ENCODE peak calls at places on chromosome X, in five cellular contexts. One of them, this sample, is unnamed.

GRCh38 chrX:79366888-79367749 is at the start of gene ITM2A:
- DNase-seq in endodermal cell: peak; percentile 83
- DNase-seq in fibroblast of lung: no peak
- DNase-seq in MG63: no peak
- DNase-seq in choroid plexus epithelial cell: peak; percentile 13
- DNase-seq in this sample: peak; percentile 74

GRCh38 chrX:149456476-149457245 is 48.4 kb downstream of the IDS start:
- DNase-seq in choroid plexus epithelial cell: peak; percentile 14
- DNase-seq in endodermal cell: no peak
- DNase-seq in MG63: no peak
- DNase-seq in fibroblast of lung: no peak
- DNase-seq in this sample: no peak

GRCh38 chrX:103794117-103794516 is 17.5 kb downstream of the PLP1 start:
- DNase-seq in fibroblast of lung: no peak
- DNase-seq in MG63: no peak
- DNase-seq in endodermal cell: no peak
- DNase-seq in choroid plexus epithelial cell: no peak
- DNase-seq in this sample: no peak

GRCh38 chrX:10482262-10482661 is 138.1 kb downstream of the MID1 start:
- DNase-seq in MG63: no peak
- DNase-seq in endodermal cell: no peak
- DNase-seq in fibroblast of lung: no peak
- DNase-seq in choroid plexus epithelial cell: no peak
- DNase-seq in this sample: no peak

GRCh38 chrX:20595928-20596550 is 329.3 kb upstream of the RPS6KA3 start:
- DNase-seq in choroid plexus epithelial cell: peak; percentile 2
- DNase-seq in MG63: no peak
- DNase-seq in fibroblast of lung: peak; percentile 54
- DNase-seq in endodermal cell: no peak
- DNase-seq in this sample: no peak

GRCh38 chrX:64398088-64398487 is 2.8 kb upstream of the MTMR8 start:
- DNase-seq in choroid plexus epithelial cell: no peak
- DNase-seq in fibroblast of lung: no peak
- DNase-seq in endodermal cell: no peak
- DNase-seq in MG63: no peak
- DNase-seq in this sample: no peak

GRCh38 chrX:65451663-65452062 is 82.9 kb downstream of the LAS1L start:
- DNase-seq in MG63: no peak
- DNase-seq in endodermal cell: peak; percentile 55
- DNase-seq in fibroblast of lung: peak; percentile 3
- DNase-seq in choroid plexus epithelial cell: peak; percentile 51
- DNase-seq in this sample: peak; percentile 58

GRCh38 chrX:12236156-12236555 is 97.9 kb downstream of the FRMPD4 start:
- DNase-seq in fibroblast of lung: no peak
- DNase-seq in choroid plexus epithelial cell: no peak
- DNase-seq in MG63: no peak
- DNase-seq in endodermal cell: no peak
- DNase-seq in this sample: no peak

GRCh38 chrX:140764401-140764919 is 54.9 kb downstream of the LINC00632 start:
- DNase-seq in choroid plexus epithelial cell: peak; percentile 41
- DNase-seq in fibroblast of lung: peak; percentile 67
- DNase-seq in MG63: peak; percentile 47
- DNase-seq in endodermal cell: peak; percentile 86
- DNase-seq in this sample: no peak

GRCh38 chrX:15747626-15748173 is 9.6 kb downstream of the CA5B start:
- DNase-seq in fibroblast of lung: no peak
- DNase-seq in MG63: no peak
- DNase-seq in choroid plexus epithelial cell: no peak
- DNase-seq in endodermal cell: peak; percentile 79
- DNase-seq in this sample: no peak

GRCh38 chrX:44260609-44261008 is 82.9 kb downstream of the EFHC2 start:
- DNase-seq in MG63: no peak
- DNase-seq in choroid plexus epithelial cell: no peak
- DNase-seq in endodermal cell: no peak
- DNase-seq in fibroblast of lung: no peak
- DNase-seq in this sample: peak; percentile 57

GRCh38 chrX:47587091-47587891 is 5.1 kb downstream of the TIMP1 start:
- DNase-seq in choroid plexus epithelial cell: no peak
- DNase-seq in endodermal cell: no peak
- DNase-seq in fibroblast of lung: no peak
- DNase-seq in MG63: no peak
- DNase-seq in this sample: no peak

GRCh38 chrX:9373789-9374188 is 91.1 kb upstream of the TBL1X start:
- DNase-seq in endodermal cell: no peak
- DNase-seq in MG63: no peak
- DNase-seq in fibroblast of lung: no peak
- DNase-seq in choroid plexus epithelial cell: no peak
- DNase-seq in this sample: no peak

GRCh38 chrX:108167211-108167872 is 75.8 kb downstream of the ATG4A start:
- DNase-seq in choroid plexus epithelial cell: peak; percentile 76
- DNase-seq in endodermal cell: no peak
- DNase-seq in fibroblast of lung: peak; percentile 55
- DNase-seq in MG63: peak; percentile 37
- DNase-seq in this sample: no peak

GRCh38 chrX:1212532-1212931 is at the start of gene CRLF2:
- DNase-seq in choroid plexus epithelial cell: peak; percentile 2
- DNase-seq in fibroblast of lung: no peak
- DNase-seq in endodermal cell: peak; percentile 22
- DNase-seq in MG63: peak; percentile 78
- DNase-seq in this sample: peak; percentile 37

GRCh38 chrX:3950373-3950772 is 236.9 kb upstream of the PRKX start:
- DNase-seq in fibroblast of lung: no peak
- DNase-seq in choroid plexus epithelial cell: no peak
- DNase-seq in MG63: peak; percentile 39
- DNase-seq in endodermal cell: no peak
- DNase-seq in this sample: no peak

GRCh38 chrX:43423876-43424275 is 232.2 kb upstream of the MAOA start:
- DNase-seq in MG63: no peak
- DNase-seq in choroid plexus epithelial cell: no peak
- DNase-seq in fibroblast of lung: no peak
- DNase-seq in endodermal cell: no peak
- DNase-seq in this sample: no peak

GRCh38 chrX:19760345-19760744 is 127.1 kb downstream of the SH3KBP1 start:
- DNase-seq in choroid plexus epithelial cell: no peak
- DNase-seq in endodermal cell: no peak
- DNase-seq in fibroblast of lung: no peak
- DNase-seq in MG63: no peak
- DNase-seq in this sample: no peak

GRCh38 chrX:78886550-78886949 is 58.6 kb upstream of the P2RY10 start:
- DNase-seq in fibroblast of lung: no peak
- DNase-seq in MG63: no peak
- DNase-seq in choroid plexus epithelial cell: peak; percentile 25
- DNase-seq in endodermal cell: no peak
- DNase-seq in this sample: peak; percentile 34

GRCh38 chrX:10015711-10016515 is 48.8 kb downstream of the CLDN34 start:
- DNase-seq in endodermal cell: peak; percentile 76
- DNase-seq in MG63: peak; percentile 39
- DNase-seq in choroid plexus epithelial cell: no peak
- DNase-seq in fibroblast of lung: peak; percentile 31
- DNase-seq in this sample: no peak

GRCh38 chrX:2498781-2499302 is 1.9 kb downstream of the DHRSX start:
- DNase-seq in fibroblast of lung: peak; percentile 47
- DNase-seq in MG63: peak; percentile 46
- DNase-seq in endodermal cell: no peak
- DNase-seq in choroid plexus epithelial cell: peak; percentile 44
- DNase-seq in this sample: no peak

GRCh38 chrX:115038406-115038805 is 21.0 kb upstream of the IL13RA2 start:
- DNase-seq in endodermal cell: no peak
- DNase-seq in fibroblast of lung: no peak
- DNase-seq in MG63: no peak
- DNase-seq in choroid plexus epithelial cell: no peak
- DNase-seq in this sample: no peak

GRCh38 chrX:19659929-19660328 is 144.6 kb upstream of the MAP3K15 start:
- DNase-seq in choroid plexus epithelial cell: peak; percentile 33
- DNase-seq in fibroblast of lung: no peak
- DNase-seq in MG63: no peak
- DNase-seq in endodermal cell: no peak
- DNase-seq in this sample: peak; percentile 31

GRCh38 chrX:144730486-144730885 is 516.8 kb upstream of the SPANXN1 start:
- DNase-seq in MG63: no peak
- DNase-seq in endodermal cell: no peak
- DNase-seq in choroid plexus epithelial cell: no peak
- DNase-seq in fibroblast of lung: no peak
- DNase-seq in this sample: no peak

GRCh38 chrX:139903229-139903628 is 29.6 kb downstream of the ATP11C start:
- DNase-seq in choroid plexus epithelial cell: no peak
- DNase-seq in MG63: no peak
- DNase-seq in endodermal cell: no peak
- DNase-seq in fibroblast of lung: no peak
- DNase-seq in this sample: no peak

GRCh38 chrX:154481195-154481594 is 2.1 kb upstream of the LAGE3 start:
- DNase-seq in choroid plexus epithelial cell: no peak
- DNase-seq in endodermal cell: no peak
- DNase-seq in MG63: no peak
- DNase-seq in fibroblast of lung: no peak
- DNase-seq in this sample: no peak

GRCh38 chrX:39157006-39157405 is 355.7 kb downstream of the MID1IP1 start:
- DNase-seq in MG63: no peak
- DNase-seq in endodermal cell: no peak
- DNase-seq in fibroblast of lung: no peak
- DNase-seq in choroid plexus epithelial cell: no peak
- DNase-seq in this sample: no peak

GRCh38 chrX:39149761-39150160 is 348.5 kb downstream of the MID1IP1 start:
- DNase-seq in MG63: no peak
- DNase-seq in endodermal cell: peak; percentile 93
- DNase-seq in choroid plexus epithelial cell: peak; percentile 50
- DNase-seq in fibroblast of lung: peak; percentile 74
- DNase-seq in this sample: peak; percentile 40

GRCh38 chrX:39150621-39151020 is 349.4 kb downstream of the MID1IP1 start:
- DNase-seq in fibroblast of lung: no peak
- DNase-seq in MG63: no peak
- DNase-seq in choroid plexus epithelial cell: no peak
- DNase-seq in endodermal cell: peak; percentile 76
- DNase-seq in this sample: no peak

GRCh38 chrX:39150210-39150609 is 349.0 kb downstream of the MID1IP1 start:
- DNase-seq in fibroblast of lung: no peak
- DNase-seq in MG63: no peak
- DNase-seq in endodermal cell: no peak
- DNase-seq in choroid plexus epithelial cell: no peak
- DNase-seq in this sample: no peak

DNA sequence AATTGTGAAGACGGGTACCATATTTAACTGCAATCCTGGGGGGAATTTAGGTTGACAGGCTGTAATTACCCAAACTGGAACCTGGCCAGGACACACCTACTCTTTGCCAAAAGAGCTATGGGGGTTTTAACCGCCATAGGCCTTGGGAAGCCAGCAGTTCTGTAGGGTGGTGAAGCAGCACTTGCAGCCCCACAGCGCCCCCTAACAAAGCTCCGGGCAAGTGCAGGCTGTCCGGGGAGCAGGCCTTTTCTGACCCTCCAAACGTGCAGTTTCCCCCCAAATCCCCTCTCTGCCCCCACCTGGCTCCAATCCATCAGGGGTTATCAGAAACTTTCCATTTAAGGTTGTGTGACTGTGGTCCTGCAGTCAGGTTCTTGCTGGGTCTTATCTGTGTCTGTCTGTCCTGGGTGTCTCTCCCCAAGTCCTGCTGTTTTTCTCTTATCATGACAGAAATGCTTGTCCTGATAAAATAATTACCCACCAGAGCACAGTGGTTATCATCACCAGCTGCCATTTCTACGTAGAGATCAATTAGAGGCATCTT is 350.9 kb downstream of the MID1IP1 start:
- DNase-seq in fibroblast of lung: no peak
- DNase-seq in MG63: no peak
- DNase-seq in choroid plexus epithelial cell: peak; percentile 4
- DNase-seq in endodermal cell: peak; percentile 94
- DNase-seq in this sample: peak; percentile 7
- H3K4me3 ChIP-seq in fibroblast of lung: no peak overlapping the region
- H3K4me3 ChIP-seq in MG63: no peak overlapping the region
- H3K4me3 ChIP-seq in choroid plexus epithelial cell: no peak overlapping the region
- H3K4me3 ChIP-seq in endodermal cell: no peak overlapping the region
- H3K4me3 ChIP-seq in this sample: no peak overlapping the region

GRCh38 chrX:77768787-77769186 is 17.2 kb downstream of the ATRX start:
- DNase-seq in fibroblast of lung: no peak
- DNase-seq in MG63: no peak
- DNase-seq in choroid plexus epithelial cell: no peak
- DNase-seq in endodermal cell: no peak
- DNase-seq in this sample: peak; percentile 84
- H3K4me3 ChIP-seq in fibroblast of lung: no peak overlapping the region
- H3K4me3 ChIP-seq in MG63: no peak overlapping the region
- H3K4me3 ChIP-seq in choroid plexus epithelial cell: no peak overlapping the region
- H3K4me3 ChIP-seq in endodermal cell: no peak overlapping the region
- H3K4me3 ChIP-seq in this sample: no peak overlapping the region

GRCh38 chrX:153433781-153434285 is 12.0 kb downstream of the TREX2 start:
- DNase-seq in choroid plexus epithelial cell: no peak
- DNase-seq in fibroblast of lung: no peak
- DNase-seq in MG63: no peak
- DNase-seq in endodermal cell: no peak
- DNase-seq in this sample: no peak

GRCh38 chrX:153426204-153426603 is 14.9 kb downstream of the ZFP92 start:
- DNase-seq in choroid plexus epithelial cell: no peak
- DNase-seq in fibroblast of lung: no peak
- DNase-seq in endodermal cell: no peak
- DNase-seq in MG63: no peak
- DNase-seq in this sample: no peak

GRCh38 chrX:153434801-153435200 is 11.1 kb downstream of the TREX2 start:
- DNase-seq in fibroblast of lung: no peak
- DNase-seq in choroid plexus epithelial cell: no peak
- DNase-seq in endodermal cell: no peak
- DNase-seq in MG63: no peak
- DNase-seq in this sample: no peak

GRCh38 chrX:153433161-153433680 is 12.6 kb downstream of the TREX2 start:
- DNase-seq in MG63: no peak
- DNase-seq in choroid plexus epithelial cell: no peak
- DNase-seq in fibroblast of lung: no peak
- DNase-seq in endodermal cell: no peak
- DNase-seq in this sample: no peak

GRCh38 chrX:153430796-153431195 is 15.1 kb downstream of the TREX2 start:
- DNase-seq in endodermal cell: no peak
- DNase-seq in choroid plexus epithelial cell: no peak
- DNase-seq in fibroblast of lung: no peak
- DNase-seq in MG63: no peak
- DNase-seq in this sample: no peak
- H3K4me3 ChIP-seq in endodermal cell: no peak overlapping the region
- H3K4me3 ChIP-seq in choroid plexus epithelial cell: no peak overlapping the region
- H3K4me3 ChIP-seq in fibroblast of lung: no peak overlapping the region
- H3K4me3 ChIP-seq in MG63: no peak overlapping the region
- H3K4me3 ChIP-seq in this sample: no peak overlapping the region

GRCh38 chrX:25048176-25048575 is 32.4 kb upstream of the ARX start:
- DNase-seq in MG63: no peak
- DNase-seq in fibroblast of lung: no peak
- DNase-seq in endodermal cell: no peak
- DNase-seq in choroid plexus epithelial cell: no peak
- DNase-seq in this sample: no peak
- H3K4me3 ChIP-seq in MG63: no peak overlapping the region
- H3K4me3 ChIP-seq in fibroblast of lung: no peak overlapping the region
- H3K4me3 ChIP-seq in endodermal cell: no peak overlapping the region
- H3K4me3 ChIP-seq in choroid plexus epithelial cell: no peak overlapping the region
- H3K4me3 ChIP-seq in this sample: no peak overlapping the region

This sample was measured in Jurkat, Clone E6-1.